ENCODE peak calls at places on chromosome 14, in five cellular contexts. Y is ELR, N is neuronal stem cell, U is AG20443, R is HAP-1. B is an unnamed sample.
A peak's percentile ranks its signal among the peaks of the same experiment; 100 is the strongest.

GRCh38 chr14:98579140-98579539 is 692.9 kb downstream of the BCL11B start:
- DNase-seq in Y (no peak), U (no peak), R (no peak), N (no peak), B (no peak)

GRCh38 chr14:101110729-101111619 is 207.5 kb upstream of the RTL1 start:
- DNase-seq in R (no peak), N (no peak), U (no peak), Y (no peak), B (no peak)

GRCh38 chr14:77459072-77459723 is 1.3 kb downstream of the AHSA1 start:
- DNase-seq in Y (peak; percentile 84), U (peak; percentile 63), R (peak; percentile 73), N (peak; percentile 74), B (peak; percentile 45)

GRCh38 chr14:24297190-24297964 is 2.2 kb downstream of the DHRS1 start:
- DNase-seq in U (no peak), R (peak; percentile 44), Y (peak; percentile 58), N (no peak), B (no peak)

GRCh38 chr14:100694579-100695422 is 31.9 kb upstream of the DLK1 start:
- DNase-seq in Y (no peak), N (no peak), U (no peak), R (no peak), B (no peak)

GRCh38 chr14:65257405-65257804 is 155.1 kb upstream of the MAX start:
- DNase-seq in R (no peak), U (no peak), Y (no peak), N (no peak), B (no peak)

GRCh38 chr14:21990116-21990515 is 316.5 kb upstream of the OR4E1 start:
- DNase-seq in U (no peak), Y (peak; percentile 3), N (no peak), R (peak; percentile 6), B (no peak)

GRCh38 chr14:63555572-63555971 is 12.4 kb upstream of the PPP2R5E start:
- DNase-seq in N (no peak), R (no peak), U (no peak), Y (no peak), B (no peak)

GRCh38 chr14:64983439-64984310 is 3.0 kb upstream of the FNTB start:
- DNase-seq in N (no peak), Y (peak; percentile 72), U (peak; percentile 53), R (peak; percentile 72), B (no peak)

GRCh38 chr14:56198438-56198837 is 80.2 kb downstream of the PELI2 start:
- DNase-seq in Y (no peak), R (no peak), U (no peak), N (no peak), B (no peak)

GRCh38 chr14:99792551-99793212 is 531 bp upstream of the EML1 start:
- DNase-seq in N (no peak), U (peak; percentile 50), Y (peak; percentile 23), R (no peak), B (no peak)

GRCh38 chr14:102250636-102251035 is 54.3 kb downstream of the MOK start:
- DNase-seq in U (no peak), R (no peak), Y (no peak), N (no peak), B (no peak)

GRCh38 chr14:45198551-45198950 is 54.5 kb downstream of the MIS18BP1 start:
- DNase-seq in U (no peak), Y (peak; percentile 70), R (peak; percentile 65), N (no peak), B (no peak)

GRCh38 chr14:69812725-69813124 is 15.7 kb upstream of the SLC10A1 start:
- DNase-seq in N (no peak), U (no peak), Y (no peak), R (peak; percentile 7), B (no peak)

GRCh38 chr14:72049462-72049861 is 117.2 kb downstream of the RGS6 start:
- DNase-seq in N (no peak), U (no peak), Y (peak; percentile 2), R (no peak), B (no peak)

GRCh38 chr14:80974338-80975078 is 19.1 kb downstream of the TSHR start:
- DNase-seq in R (no peak), Y (no peak), N (no peak), U (no peak), B (no peak)

GRCh38 chr14:94392510-94392935 is 4.1 kb upstream of the SERPINA1 start:
- DNase-seq in Y (peak; percentile 85), R (no peak), N (no peak), U (peak; percentile 54), B (no peak)

GRCh38 chr14:79947440-79947839 is 263.9 kb downstream of the DIO2 start:
- DNase-seq in U (no peak), Y (no peak), R (no peak), N (no peak), B (no peak)

GRCh38 chr14:89165189-89165809 is 251.7 kb downstream of the FOXN3 start:
- DNase-seq in U (peak; percentile 31), N (no peak), Y (no peak), R (no peak), B (no peak)

GRCh38 chr14:29926701-29927595 is 699 bp downstream of the PRKD1 start:
- DNase-seq in U (peak; percentile 81), Y (peak; percentile 57), R (peak; percentile 28), N (peak; percentile 57), B (no peak)

GRCh38 chr14:92105845-92106094 is 612 bp downstream of the ATXN3 start:
- DNase-seq in N (peak; percentile 15), U (peak; percentile 46), Y (peak; percentile 57), R (no peak), B (no peak)

GRCh38 chr14:103246089-103246488 is 87.9 kb upstream of the EIF5 start:
- DNase-seq in U (no peak), R (no peak), Y (no peak), N (no peak), B (no peak)

GRCh38 chr14:99930420-99931274 is 134.6 kb upstream of the EVL start:
- DNase-seq in N (no peak), R (no peak), U (no peak), Y (no peak), B (no peak)

GRCh38 chr14:40386433-40386832 is 954.2 kb upstream of the FBXO33 start:
- DNase-seq in Y (no peak), U (no peak), N (no peak), R (no peak), B (no peak)

GRCh38 chr14:50855558-50855957 is 16.3 kb upstream of the ABHD12B start:
- DNase-seq in U (no peak), R (no peak), Y (peak; percentile 49), N (no peak), B (no peak)

GRCh38 chr14:92503756-92504491 is 9.7 kb upstream of the RIN3 start:
- DNase-seq in Y (peak; percentile 96), N (no peak), R (no peak), U (peak; percentile 74), B (no peak)

GRCh38 chr14:71675126-71675901 is 256.9 kb upstream of the RGS6 start:
- DNase-seq in N (no peak), U (no peak), Y (no peak), R (peak; percentile 75), B (no peak)

GRCh38 chr14:55780156-55780946 is 200.3 kb downstream of the KTN1 start:
- DNase-seq in Y (peak; percentile 45), U (peak; percentile 61), R (no peak), N (no peak), B (no peak)

GRCh38 chr14:81200041-81200440 is 20.7 kb downstream of the GTF2A1 start:
- DNase-seq in U (no peak), N (no peak), R (no peak), Y (no peak), B (no peak)

GRCh38 chr14:103404920-103405319 is 19.7 kb downstream of the MARK3 start:
- DNase-seq in R (no peak), N (no peak), U (no peak), Y (no peak), B (no peak)

GRCh38 chr14:50859296-50859624 is 12.6 kb upstream of the ABHD12B start:
- DNase-seq in R (no peak), N (no peak), U (peak; percentile 42), Y (no peak), B (no peak)

GRCh38 chr14:85417396-85417795 is 112.5 kb upstream of the FLRT2 start:
- DNase-seq in Y (peak; percentile 13), R (no peak), U (no peak), N (no peak), B (no peak)

GRCh38 chr14:95519699-95520098 is 3.2 kb upstream of the SYNE3 start:
- DNase-seq in N (no peak), R (no peak), U (peak; percentile 88), Y (peak; percentile 91), B (no peak)

GRCh38 chr14:90726656-90727055 is 89.6 kb downstream of the TTC7B start:
- DNase-seq in U (peak; percentile 66), Y (no peak), N (no peak), R (no peak), B (no peak)

GRCh38 chr14:24439830-24440605 is 2.6 kb downstream of the SDR39U1 start:
- DNase-seq in Y (no peak), U (no peak), R (no peak), N (no peak), B (no peak)